ENCODE peak calls at places on chromosomes 6 and 20, in six cellular contexts. One of them, this sample, is unnamed.

GRCh38 chr6:3162067-3162497 is 4.7 kb upstream of the TUBB2A start:
- DNase-seq in mesenchymal stem cell: peak
- DNase-seq in neuronal stem cell: no peak
- DNase-seq in mesendoderm: peak
- DNase-seq in IMR-90: no peak
- DNase-seq in H1: no peak
- DNase-seq in this sample: no peak

GRCh38 chr6:117917176-117917575 is 10.1 kb downstream of the SLC35F1 start:
- DNase-seq in mesenchymal stem cell: no peak
- DNase-seq in neuronal stem cell: no peak
- DNase-seq in mesendoderm: no peak
- DNase-seq in IMR-90: no peak
- DNase-seq in H1: no peak
- DNase-seq in this sample: no peak

GRCh38 chr6:70411542-70411941 is 1.8 kb upstream of the FAM135A start:
- DNase-seq in mesenchymal stem cell: no peak
- DNase-seq in neuronal stem cell: no peak
- DNase-seq in mesendoderm: no peak
- DNase-seq in IMR-90: no peak
- DNase-seq in H1: no peak
- DNase-seq in this sample: no peak

GRCh38 chr6:105981002-105981887 is 104.9 kb upstream of the PRDM1 start:
- DNase-seq in mesenchymal stem cell: peak
- DNase-seq in neuronal stem cell: no peak
- DNase-seq in mesendoderm: peak
- DNase-seq in IMR-90: no peak
- DNase-seq in H1: peak
- DNase-seq in this sample: peak

GRCh38 chr6:16671302-16672289 is 89.7 kb downstream of the ATXN1 start:
- DNase-seq in mesenchymal stem cell: no peak
- DNase-seq in neuronal stem cell: no peak
- DNase-seq in mesendoderm: peak
- DNase-seq in IMR-90: no peak
- DNase-seq in H1: no peak
- DNase-seq in this sample: no peak

GRCh38 chr6:94487371-94487770 is 1068.0 kb upstream of the EPHA7 start:
- DNase-seq in mesenchymal stem cell: no peak
- DNase-seq in neuronal stem cell: no peak
- DNase-seq in mesendoderm: no peak
- DNase-seq in IMR-90: no peak
- DNase-seq in H1: no peak
- DNase-seq in this sample: no peak

GRCh38 chr20:63896136-63896890 is 1.4 kb downstream of the DNAJC5 start:
- DNase-seq in mesenchymal stem cell: peak
- DNase-seq in neuronal stem cell: no peak
- DNase-seq in mesendoderm: peak
- DNase-seq in IMR-90: peak
- DNase-seq in H1: no peak
- DNase-seq in this sample: no peak

GRCh38 chr6:136103763-136104311 is 146.3 kb downstream of the MTFR2 start:
- DNase-seq in mesenchymal stem cell: peak
- DNase-seq in neuronal stem cell: peak
- DNase-seq in mesendoderm: peak
- DNase-seq in IMR-90: no peak
- DNase-seq in H1: peak
- DNase-seq in this sample: peak

GRCh38 chr6:33197431-33198048 is 2.9 kb downstream of the RXRB start:
- DNase-seq in mesenchymal stem cell: peak
- DNase-seq in neuronal stem cell: no peak
- DNase-seq in mesendoderm: peak
- DNase-seq in IMR-90: peak
- DNase-seq in H1: peak
- DNase-seq in this sample: peak

GRCh38 chr6:20605581-20605980 is 71.3 kb downstream of the CDKAL1 start:
- DNase-seq in mesenchymal stem cell: peak
- DNase-seq in neuronal stem cell: no peak
- DNase-seq in mesendoderm: peak
- DNase-seq in IMR-90: peak
- DNase-seq in H1: no peak
- DNase-seq in this sample: no peak

GRCh38 chr6:49003348-49003747 is 459.7 kb downstream of the MMUT start:
- DNase-seq in mesenchymal stem cell: no peak
- DNase-seq in neuronal stem cell: no peak
- DNase-seq in mesendoderm: no peak
- DNase-seq in IMR-90: no peak
- DNase-seq in H1: no peak
- DNase-seq in this sample: no peak

GRCh38 chr6:135675862-135676261 is 175.6 kb upstream of the PDE7B start:
- DNase-seq in mesenchymal stem cell: peak
- DNase-seq in neuronal stem cell: peak
- DNase-seq in mesendoderm: peak
- DNase-seq in IMR-90: peak
- DNase-seq in H1: no peak
- DNase-seq in this sample: peak

GRCh38 chr6:41940759-41941279 is 789 bp downstream of the CCND3 start:
- DNase-seq in mesenchymal stem cell: peak
- DNase-seq in neuronal stem cell: no peak
- DNase-seq in mesendoderm: peak
- DNase-seq in IMR-90: peak
- DNase-seq in H1: peak
- DNase-seq in this sample: peak

GRCh38 chr20:21396921-21397340 is 395 bp downstream of the NKX2-4 start:
- DNase-seq in mesenchymal stem cell: no peak
- DNase-seq in neuronal stem cell: no peak
- DNase-seq in mesendoderm: no peak
- DNase-seq in IMR-90: no peak
- DNase-seq in H1: peak
- DNase-seq in this sample: peak

GRCh38 chr6:19753822-19754221 is 83.3 kb upstream of the ID4 start:
- DNase-seq in mesenchymal stem cell: no peak
- DNase-seq in neuronal stem cell: no peak
- DNase-seq in mesendoderm: no peak
- DNase-seq in IMR-90: no peak
- DNase-seq in H1: no peak
- DNase-seq in this sample: no peak

GRCh38 chr6:83221886-83222479 is 28.8 kb downstream of the RWDD2A start:
- DNase-seq in mesenchymal stem cell: peak
- DNase-seq in neuronal stem cell: peak
- DNase-seq in mesendoderm: peak
- DNase-seq in IMR-90: peak
- DNase-seq in H1: no peak
- DNase-seq in this sample: no peak

GRCh38 chr20:35462351-35462750 is 7.0 kb downstream of the CEP250 start:
- DNase-seq in mesenchymal stem cell: no peak
- DNase-seq in neuronal stem cell: no peak
- DNase-seq in mesendoderm: no peak
- DNase-seq in IMR-90: no peak
- DNase-seq in H1: no peak
- DNase-seq in this sample: no peak

GRCh38 chr6:44667226-44667625 is 279.7 kb downstream of the CDC5L start:
- DNase-seq in mesenchymal stem cell: peak
- DNase-seq in neuronal stem cell: peak
- DNase-seq in mesendoderm: peak
- DNase-seq in IMR-90: peak
- DNase-seq in H1: peak
- DNase-seq in this sample: peak

GRCh38 chr6:72272958-72273357 is 348.9 kb upstream of the KCNQ5 start:
- DNase-seq in mesenchymal stem cell: peak
- DNase-seq in neuronal stem cell: no peak
- DNase-seq in mesendoderm: no peak
- DNase-seq in IMR-90: peak
- DNase-seq in H1: no peak
- DNase-seq in this sample: no peak

GRCh38 chr6:154169193-154169847 is 130.3 kb downstream of the OPRM1 start:
- DNase-seq in mesenchymal stem cell: peak
- DNase-seq in neuronal stem cell: no peak
- DNase-seq in mesendoderm: no peak
- DNase-seq in IMR-90: no peak
- DNase-seq in H1: no peak
- DNase-seq in this sample: no peak

GRCh38 chr6:5138995-5139827 is 54.1 kb downstream of the PPP1R3G start:
- DNase-seq in mesenchymal stem cell: no peak
- DNase-seq in neuronal stem cell: no peak
- DNase-seq in mesendoderm: peak
- DNase-seq in IMR-90: no peak
- DNase-seq in H1: no peak
- DNase-seq in this sample: peak

GRCh38 chr6:5142915-5143314 is 57.8 kb downstream of the PPP1R3G start:
- DNase-seq in mesenchymal stem cell: peak
- DNase-seq in neuronal stem cell: no peak
- DNase-seq in mesendoderm: no peak
- DNase-seq in IMR-90: peak
- DNase-seq in H1: no peak
- DNase-seq in this sample: no peak

GRCh38 chr6:5142131-5142530 is 57.0 kb downstream of the PPP1R3G start:
- DNase-seq in mesenchymal stem cell: no peak
- DNase-seq in neuronal stem cell: no peak
- DNase-seq in mesendoderm: no peak
- DNase-seq in IMR-90: no peak
- DNase-seq in H1: no peak
- DNase-seq in this sample: no peak

GRCh38 chr6:5141046-5141445 is 55.9 kb downstream of the PPP1R3G start:
- DNase-seq in mesenchymal stem cell: peak
- DNase-seq in neuronal stem cell: no peak
- DNase-seq in mesendoderm: no peak
- DNase-seq in IMR-90: peak
- DNase-seq in H1: no peak
- DNase-seq in this sample: no peak

DNA sequence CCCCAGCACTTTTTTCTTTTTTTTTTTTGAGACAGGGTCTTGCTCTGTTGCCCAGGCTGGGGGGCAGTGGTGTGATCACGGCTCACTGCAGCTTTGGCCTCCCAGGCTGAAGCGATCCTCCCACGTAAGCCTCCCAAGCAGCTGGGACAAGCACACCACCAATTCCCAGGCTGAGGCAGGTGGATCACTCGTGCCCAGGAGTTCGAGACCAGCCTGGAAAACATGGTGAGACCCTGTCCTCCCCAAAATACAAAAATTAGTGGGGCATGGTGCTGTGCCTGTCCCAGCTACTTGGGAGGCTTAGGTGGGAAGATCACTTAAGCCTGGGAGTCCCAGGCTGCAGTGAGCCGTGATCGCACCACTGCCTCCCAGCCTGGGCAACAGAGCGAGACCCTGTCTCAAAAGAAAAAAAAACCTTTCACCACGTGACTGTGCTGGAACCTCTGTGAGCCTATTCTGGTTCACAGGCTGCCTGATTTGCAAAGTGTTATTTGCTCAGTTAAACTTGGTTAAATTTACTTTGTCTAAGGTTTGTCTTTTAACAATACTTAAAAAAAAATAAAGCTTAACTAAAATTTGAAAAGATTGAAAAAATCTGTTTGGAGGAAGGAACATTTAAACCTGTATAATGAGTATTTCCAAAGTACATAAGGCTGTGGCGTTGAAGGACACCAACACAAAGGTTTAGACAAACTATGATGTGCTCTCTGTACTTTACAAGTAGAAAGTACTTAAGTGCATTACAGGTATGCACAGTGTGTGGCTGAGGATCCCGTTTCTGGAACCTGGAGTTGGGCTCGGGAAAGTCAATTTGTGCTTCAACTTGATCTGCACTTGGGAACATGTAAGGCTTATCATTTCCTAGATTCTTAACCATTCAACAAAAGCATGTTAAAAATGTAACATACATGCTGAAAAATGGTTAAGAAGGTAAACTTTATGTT is 55.0 kb downstream of the PPP1R3G start:
- DNase-seq in mesenchymal stem cell: no peak
- DNase-seq in neuronal stem cell: no peak
- DNase-seq in mesendoderm: no peak
- DNase-seq in IMR-90: no peak
- DNase-seq in H1: no peak
- DNase-seq in this sample: no peak
- H3K27ac ChIP-seq in mesenchymal stem cell: no peak
- H3K27ac ChIP-seq in neuronal stem cell: no peak
- H3K27ac ChIP-seq in mesendoderm: no peak
- H3K27ac ChIP-seq in IMR-90: no peak
- H3K27ac ChIP-seq in H1: no peak
- H3K27ac ChIP-seq in this sample: no peak

DNA sequence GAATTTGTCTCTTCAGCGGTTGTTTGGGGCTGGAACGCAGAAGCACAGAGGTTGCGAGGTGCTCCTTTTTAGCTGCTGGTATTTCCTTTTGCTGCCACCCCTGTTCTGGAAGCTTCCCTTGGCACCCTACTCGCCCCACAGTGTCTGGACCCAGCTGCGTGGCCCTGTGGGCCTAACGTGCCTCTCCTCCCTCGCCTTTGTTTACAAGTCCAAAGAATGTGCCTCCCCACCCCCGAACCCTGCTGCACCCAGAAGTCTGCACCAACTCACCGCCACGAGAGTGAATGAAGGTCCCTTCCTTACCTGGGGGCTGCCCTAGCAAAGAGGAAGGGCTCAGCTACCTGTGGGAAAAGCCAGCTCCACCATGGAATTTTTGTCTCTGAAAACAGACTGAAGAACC is 139.7 kb upstream of the RPS6KA2 start:
- DNase-seq in mesenchymal stem cell: no peak
- DNase-seq in neuronal stem cell: no peak
- DNase-seq in mesendoderm: no peak
- DNase-seq in IMR-90: no peak
- DNase-seq in H1: peak
- DNase-seq in this sample: peak
- H2BK15ac ChIP-seq in mesenchymal stem cell: no peak
- H2BK15ac ChIP-seq in neuronal stem cell: no peak
- H2BK15ac ChIP-seq in mesendoderm: no peak
- H2BK15ac ChIP-seq in IMR-90: no peak
- H2BK15ac ChIP-seq in H1: peak
- H2BK15ac ChIP-seq in this sample: no peak

GRCh38 chr6:125192610-125192930 is 39.0 kb downstream of the TPD52L1 start:
- DNase-seq in mesenchymal stem cell: no peak
- DNase-seq in neuronal stem cell: no peak
- DNase-seq in mesendoderm: no peak
- DNase-seq in IMR-90: no peak
- DNase-seq in H1: no peak
- DNase-seq in this sample: no peak
- H3K27ac ChIP-seq in mesenchymal stem cell: no peak
- H3K27ac ChIP-seq in neuronal stem cell: no peak
- H3K27ac ChIP-seq in mesendoderm: no peak
- H3K27ac ChIP-seq in IMR-90: no peak
- H3K27ac ChIP-seq in H1: no peak
- H3K27ac ChIP-seq in this sample: no peak

DNA sequence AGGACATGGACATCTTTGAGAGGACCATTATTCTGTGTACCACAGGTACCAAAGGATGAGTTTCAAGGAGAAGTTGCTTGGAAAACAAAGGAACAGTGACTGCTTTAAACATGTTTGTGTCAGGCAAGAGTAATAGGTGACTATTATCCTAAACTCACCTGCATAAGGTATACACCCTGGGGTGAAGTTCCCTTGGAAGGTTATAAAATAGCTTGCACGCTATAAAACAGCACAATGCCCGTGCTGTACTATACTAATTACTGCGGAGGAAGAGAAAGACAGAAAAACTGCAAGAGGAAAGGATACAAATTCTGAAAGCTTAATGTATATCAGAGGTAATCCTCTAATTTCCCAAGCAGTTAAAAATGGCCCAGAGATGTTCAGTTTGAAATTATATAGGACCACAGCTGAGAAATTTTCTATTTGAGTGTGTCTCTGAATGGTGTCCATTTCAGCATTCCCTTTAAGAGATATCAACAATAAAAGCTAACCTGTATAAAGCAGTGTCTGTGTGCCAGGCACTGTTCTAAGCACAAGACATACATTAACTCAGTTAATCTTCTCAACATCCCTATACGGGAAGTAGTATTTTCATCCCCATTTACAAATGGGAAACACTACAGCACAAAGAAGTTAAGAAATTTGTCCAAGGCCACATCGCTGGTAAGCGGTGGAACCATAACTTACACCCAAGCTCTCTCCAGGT is 19.7 kb downstream of the TBC1D32 start:
- DNase-seq in mesenchymal stem cell: no peak
- DNase-seq in neuronal stem cell: no peak
- DNase-seq in mesendoderm: no peak
- DNase-seq in IMR-90: no peak
- DNase-seq in H1: no peak
- DNase-seq in this sample: no peak
- H2BK15ac ChIP-seq in mesenchymal stem cell: no peak
- H2BK15ac ChIP-seq in neuronal stem cell: no peak
- H2BK15ac ChIP-seq in mesendoderm: no peak
- H2BK15ac ChIP-seq in IMR-90: no peak
- H2BK15ac ChIP-seq in H1: no peak
- H2BK15ac ChIP-seq in this sample: no peak